ENCODE peak calls at places on chromosomes 4 and X, in four cellular contexts. E, G, B and Z are unnamed samples.

GRCh38 chrX:140860718-140861117 is 141.7 kb upstream of the SPANXB1 start:
- DNase-seq in G (no peak), E (no peak), B (no peak), Z (no peak)

GRCh38 chr4:118289794-118290193 is 63.0 kb downstream of the PRSS12 start:
- DNase-seq in B (no peak), E (no peak), G (peak), Z (peak)

GRCh38 chr4:176492648-176493302 is 173.0 kb downstream of the SPCS3 start:
- DNase-seq in E (no peak), B (no peak), G (no peak), Z (no peak)

GRCh38 chr4:40262861-40263260 is 66.0 kb downstream of the RHOH start:
- DNase-seq in B (no peak), E (no peak), G (no peak), Z (no peak)

GRCh38 chrX:72100824-72101351 is 30.8 kb downstream of the RTL5 start:
- DNase-seq in G (no peak), E (peak), B (no peak), Z (no peak)

GRCh38 chr4:15777697-15778096 is 431 bp upstream of the CD38 start:
- DNase-seq in E (no peak), G (no peak), B (no peak), Z (no peak)

GRCh38 chr4:53640576-53641459 is 49.5 kb upstream of the LNX1 start:
- DNase-seq in E (peak), G (no peak), B (no peak), Z (no peak)

GRCh38 chr4:140305053-140305452 is 68.4 kb upstream of the SCOC start:
- DNase-seq in E (no peak), B (no peak), G (no peak), Z (no peak)

GRCh38 chr4:110195561-110196205 is 2.7 kb downstream of the ELOVL6 start:
- DNase-seq in E (no peak), B (no peak), G (no peak), Z (no peak)

GRCh38 chrX:141301017-141301416 is 58.7 kb upstream of the SPANXC start:
- DNase-seq in E (no peak), B (no peak), G (no peak), Z (no peak)

GRCh38 chr4:2831611-2832308 is 11.9 kb upstream of the ADD1 start:
- DNase-seq in B (no peak), E (no peak), G (no peak), Z (no peak)

GRCh38 chr4:158327525-158327924 is 117.2 kb downstream of the TMEM144 start:
- DNase-seq in E (peak), G (no peak), B (peak), Z (no peak)

GRCh38 chr4:8699479-8700145 is 107.0 kb downstream of the CPZ start:
- DNase-seq in G (no peak), B (no peak), E (no peak), Z (no peak)

GRCh38 chrX:123570011-123570590 is 162.8 kb downstream of the THOC2 start:
- DNase-seq in E (no peak), B (no peak), G (no peak), Z (no peak)

GRCh38 chr4:39621582-39621981 is 17.1 kb downstream of the SMIM14 start:
- DNase-seq in B (peak), E (peak), G (no peak), Z (no peak)

GRCh38 chr4:2807571-2807970 is 14.7 kb downstream of the SH3BP2 start:
- DNase-seq in E (no peak), G (no peak), B (no peak), Z (no peak)

GRCh38 chrX:120305531-120306145 is 5.6 kb downstream of the TMEM255A start:
- DNase-seq in B (peak), E (no peak), G (no peak), Z (no peak)

GRCh38 chrX:105695451-105695850 is 126.9 kb upstream of the NRK start:
- DNase-seq in E (no peak), B (no peak), G (no peak), Z (no peak)

GRCh38 chrX:38800981-38801845 is at the start of gene MID1IP1:
- DNase-seq in G (peak), B (peak), E (peak), Z (peak)

GRCh38 chr4:93828332-93828829 is at the start of gene ATOH1:
- DNase-seq in E (peak), B (peak), G (no peak), Z (no peak)

GRCh38 chr4:13267091-13267490 is 217.0 kb downstream of the RAB28 start:
- DNase-seq in G (no peak), E (no peak), B (no peak), Z (no peak)

GRCh38 chr4:23788460-23788859 is 101.4 kb downstream of the PPARGC1A start:
- DNase-seq in B (no peak), G (no peak), E (peak), Z (no peak)

GRCh38 chr4:105976913-105977312 is 81.6 kb downstream of the NPNT start:
- DNase-seq in E (no peak), G (no peak), B (no peak), Z (no peak)

DNA sequence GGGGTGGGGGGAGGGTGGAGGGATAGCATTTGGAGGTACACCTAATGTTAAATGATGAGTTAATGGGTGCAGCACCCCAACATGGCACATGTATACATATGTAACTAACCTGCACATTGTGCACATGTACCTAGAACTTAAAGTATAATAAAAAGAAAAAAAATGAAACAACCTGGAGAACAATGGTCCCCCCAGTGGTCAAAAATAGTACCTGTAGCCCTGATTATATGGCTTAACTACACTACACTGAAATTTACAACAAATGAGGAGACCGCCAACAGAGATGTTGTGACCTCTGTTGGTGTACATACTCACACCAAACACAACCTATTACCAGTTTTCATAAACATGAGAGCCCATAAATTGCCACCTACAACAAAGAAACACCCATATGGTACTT is 7.3 kb upstream of the MAGEE1 start:
- DNase-seq in B (no peak), E (no peak), G (no peak), Z (no peak)
- TF ChIP-seq CTCF in B (peak), E (no peak), G (peak), Z (no peak)

DNA sequence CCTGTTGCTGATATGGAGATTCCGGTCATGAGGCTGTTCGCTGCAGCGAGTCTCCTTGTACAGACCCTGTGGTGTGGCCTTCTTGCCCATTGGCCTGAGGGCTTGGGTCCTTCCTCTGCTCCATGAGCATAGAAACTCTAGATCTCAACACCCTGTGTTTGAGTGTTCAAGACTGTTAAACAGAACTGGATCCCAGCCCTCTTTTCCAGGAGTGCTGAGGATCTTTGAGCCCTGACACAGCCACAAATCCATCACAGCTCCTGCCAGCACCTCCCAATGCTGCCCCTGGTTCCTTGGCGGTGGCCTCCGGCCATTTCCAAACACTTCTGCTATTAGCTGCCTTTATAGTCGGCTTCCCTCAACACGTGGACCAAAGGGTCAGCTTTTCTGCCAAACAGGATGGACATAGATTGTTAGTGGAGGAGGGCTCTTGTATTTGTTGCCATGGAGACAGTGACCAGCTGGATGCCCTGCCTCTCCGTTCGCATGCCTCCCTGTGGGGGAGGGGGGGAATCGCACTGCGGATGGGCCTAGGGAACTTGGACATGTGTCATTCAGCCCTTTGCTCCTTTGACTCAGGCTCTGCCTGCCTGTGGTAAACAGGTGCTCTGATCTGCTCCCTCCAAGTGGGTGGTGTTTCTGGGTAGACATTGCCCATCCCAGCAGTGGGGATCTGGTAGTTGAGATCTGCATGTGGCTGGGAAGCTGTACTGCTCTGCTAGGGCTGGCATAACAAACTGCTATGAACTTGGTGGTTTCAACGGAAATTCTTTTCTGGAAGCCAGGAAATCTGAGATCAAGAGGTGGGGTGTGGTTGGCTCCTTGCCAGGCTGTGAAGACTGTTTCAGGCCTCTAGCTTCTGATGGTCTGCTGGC is 6.9 kb upstream of the WDR1 start:
- DNase-seq in G (no peak), E (no peak), B (peak), Z (no peak)
- H3K4me3 ChIP-seq in G (no peak), E (no peak), B (no peak), Z (no peak)

GRCh38 chr4:155407480-155407879 is 30.7 kb upstream of the MAP9 start:
- DNase-seq in G (no peak), B (no peak), E (no peak), Z (no peak)

GRCh38 chr4:155405059-155405458 is 28.3 kb upstream of the MAP9 start:
- DNase-seq in E (no peak), B (no peak), G (no peak), Z (no peak)

GRCh38 chr4:155400893-155401292 is 24.1 kb upstream of the MAP9 start:
- DNase-seq in G (no peak), B (no peak), E (no peak), Z (no peak)

GRCh38 chr4:155402941-155403340 is 26.2 kb upstream of the MAP9 start:
- DNase-seq in B (no peak), G (no peak), E (no peak), Z (no peak)

GRCh38 chr4:155403886-155404285 is 27.1 kb upstream of the MAP9 start:
- DNase-seq in E (no peak), G (no peak), B (peak), Z (no peak)
- TF ChIP-seq CTCF in E (peak), G (peak), B (peak), Z (no peak)

DNA sequence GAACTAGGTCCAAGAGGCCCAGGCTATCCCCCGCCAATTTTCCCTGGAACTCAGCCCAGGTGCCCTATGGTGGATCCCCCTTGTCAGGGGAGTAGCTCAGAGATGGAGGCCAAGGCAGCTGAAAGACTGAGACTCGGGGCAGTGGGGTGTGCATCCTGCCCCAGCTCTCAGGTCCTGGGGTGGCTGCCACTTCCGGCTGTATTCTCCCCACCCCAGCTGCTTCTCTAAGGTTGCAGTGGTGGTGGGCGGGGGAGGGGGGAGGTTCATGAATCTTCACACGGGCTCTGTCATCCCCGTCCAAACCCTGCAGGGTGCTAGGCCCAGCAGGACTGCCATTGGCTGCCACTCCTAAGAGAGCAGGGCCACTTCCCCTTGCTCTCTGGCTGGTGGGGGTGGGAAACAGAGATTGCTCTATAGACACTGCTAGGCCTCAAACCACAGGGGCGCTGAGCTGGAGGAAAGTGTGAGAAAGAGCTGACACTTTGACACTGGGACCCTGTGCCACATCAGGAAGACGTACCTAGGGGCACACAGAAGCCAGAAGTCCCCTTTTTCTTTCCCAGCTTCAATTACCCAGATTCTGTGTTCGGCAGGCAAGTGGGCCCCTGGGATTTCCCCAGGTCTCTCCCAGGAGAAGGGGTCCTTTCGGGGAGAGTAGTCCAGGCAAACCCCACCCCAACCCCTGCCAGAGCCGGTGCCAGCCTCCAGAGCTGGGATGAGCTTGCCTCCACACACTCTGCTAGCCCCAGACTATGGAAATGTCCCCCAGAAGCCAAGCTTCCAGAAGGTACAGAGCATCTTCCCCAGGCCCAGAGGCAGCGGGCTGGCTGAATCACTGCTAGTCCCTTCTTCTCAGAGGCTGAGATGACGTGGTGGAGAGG is 1.6 kb downstream of the SASH3 start:
- DNase-seq in G (no peak), E (peak), B (no peak), Z (no peak)
- H3K4me3 ChIP-seq in G (no peak), E (no peak), B (no peak), Z (no peak)

GRCh38 chr4:129526812-129527211 is 430.9 kb downstream of the C4orf33 start:
- DNase-seq in G (no peak), E (no peak), B (peak), Z (no peak)
- TF ChIP-seq CTCF in G (no peak), E (peak), B (peak), Z (no peak)

DNA sequence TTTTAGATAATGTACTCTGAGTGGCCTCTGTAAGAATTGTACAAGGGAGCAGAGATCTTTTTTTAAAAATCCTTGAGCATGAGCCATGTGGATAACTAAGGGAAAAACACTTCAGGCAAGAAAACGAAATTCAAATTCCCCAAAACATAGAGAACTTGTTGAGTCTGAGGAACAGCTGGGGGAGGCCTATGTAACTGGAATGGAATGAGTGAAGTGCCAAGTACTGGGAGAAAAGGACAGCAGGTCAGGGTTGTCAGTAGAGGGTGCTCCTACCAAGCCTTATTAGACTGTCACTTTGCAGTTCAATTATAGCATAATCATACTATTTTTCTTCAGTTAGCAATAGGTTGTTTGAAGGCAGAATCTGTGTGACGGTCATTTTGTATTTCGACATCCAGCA is 135.1 kb downstream of the ARHGAP6 start:
- DNase-seq in E (no peak), G (no peak), B (no peak), Z (no peak)
- H3K4me3 ChIP-seq in E (no peak), G (no peak), B (no peak), Z (no peak)

GRCh38 chr4:47852121-47852520 is 14.3 kb upstream of the CORIN start:
- DNase-seq in G (no peak), E (no peak), B (no peak), Z (peak)
- TF ChIP-seq CTCF in G (no peak), E (no peak), B (no peak), Z (no peak)

GRCh38 chrX:152831391-152831790 is 528 bp downstream of the NSDHL start:
- DNase-seq in B (no peak), G (no peak), E (no peak), Z (no peak)

GRCh38 chrX:152833378-152833777 is 2.5 kb downstream of the NSDHL start:
- DNase-seq in G (no peak), E (no peak), B (no peak), Z (no peak)

GRCh38 chrX:152830312-152831305 is at the start of the genes CETN2 and NSDHL:
- DNase-seq in E (peak), B (peak), G (peak), Z (peak)

DNA sequence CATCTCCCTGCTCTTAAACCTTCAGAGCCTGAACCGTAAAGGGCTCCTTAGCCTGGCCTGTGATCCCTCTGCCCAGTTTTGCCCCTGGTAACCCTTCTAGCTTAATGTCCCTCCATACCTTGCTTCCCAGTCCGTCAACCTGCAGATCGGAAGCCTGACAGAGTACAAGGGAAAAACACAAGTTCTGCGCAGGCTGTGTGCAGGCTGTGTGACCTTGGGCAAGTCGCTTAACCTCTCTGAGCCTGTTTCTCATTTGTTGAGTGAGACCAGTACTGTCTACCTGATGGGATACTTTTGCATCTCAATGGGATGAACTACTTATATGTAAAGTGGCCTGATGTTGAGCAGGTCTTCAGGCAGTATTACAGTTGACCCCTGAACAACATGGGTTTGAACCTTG is 1.7 kb downstream of the NSDHL start:
- DNase-seq in G (no peak), E (no peak), B (no peak), Z (no peak)
- H3K4me3 ChIP-seq in G (no peak), E (no peak), B (peak), Z (no peak)

GRCh38 chr4:71254451-71255012 is 84.3 kb upstream of the SLC4A4 start:
- DNase-seq in B (no peak), E (no peak), G (no peak), Z (no peak)
- TF ChIP-seq CTCF in B (no peak), E (no peak), G (no peak), Z (no peak)